ENCODE peak calls at places on chromosomes 5 and 9, in nine cellular contexts. R is HCT116, E is ovary, Y is A549, P is heart left ventricle, Q is sigmoid colon, V is IMR-90, A is GM12891, M is esophagus squamous epithelium. N is an unnamed sample.

GRCh38 chr5:99316484-99316883 is 387.7 kb upstream of the CHD1 start:
- DNase-seq in R (no peak), E (no peak), Y (no peak), P (no peak), Q (no peak), V (no peak), A (no peak), M (no peak), N (no peak)

GRCh38 chr9:3758816-3759576 is 233.2 kb upstream of the RFX3 start:
- DNase-seq in R (no peak), E (no peak), Y (no peak), P (no peak), Q (no peak), V (peak; percentile 37), A (no peak), M (no peak), N (no peak)

GRCh38 chr5:1651250-1651649 is 127.5 kb upstream of the LPCAT1 start:
- DNase-seq in R (no peak), E (no peak), Y (no peak), P (no peak), Q (peak; percentile 29), V (no peak), A (no peak), M (no peak), N (no peak)

GRCh38 chr5:74895906-74896305 is 29.7 kb upstream of the FAM169A start:
- DNase-seq in R (no peak), E (peak; percentile 47), Y (peak; percentile 18), P (peak; percentile 89), Q (no peak), V (peak; percentile 59), A (no peak), M (no peak), N (peak; percentile 96)

GRCh38 chr9:4742246-4742645 is 1.2 kb upstream of the AK3 start:
- DNase-seq in R (no peak), E (no peak), Y (no peak), P (no peak), Q (no peak), V (no peak), A (no peak), M (no peak), N (no peak)

GRCh38 chr5:2753452-2754409 is 2.3 kb upstream of the IRX2 start:
- DNase-seq in R (no peak), E (no peak), Y (no peak), P (no peak), Q (no peak), V (no peak), A (no peak), M (no peak), N (no peak)

GRCh38 chr5:146306838-146307237 is 31.8 kb upstream of the POU4F3 start:
- DNase-seq in R (no peak), E (no peak), Y (no peak), P (no peak), Q (no peak), V (no peak), A (no peak), M (no peak), N (no peak)

GRCh38 chr9:114002271-114002985 is 75.7 kb downstream of the AMBP start:
- DNase-seq in R (no peak), E (peak; percentile 1), Y (no peak), P (no peak), Q (peak; percentile 57), V (no peak), A (no peak), M (no peak), N (peak; percentile 6)

GRCh38 chr5:124872615-124873014 is 126.2 kb upstream of the ZNF608 start:
- DNase-seq in R (no peak), E (no peak), Y (no peak), P (no peak), Q (no peak), V (no peak), A (no peak), M (no peak), N (no peak)

GRCh38 chr9:20618361-20618799 is 3.9 kb downstream of the MLLT3 start:
- DNase-seq in R (no peak), E (no peak), Y (peak; percentile 66), P (peak; percentile 61), Q (no peak), V (peak; percentile 77), A (no peak), M (no peak), N (no peak)

GRCh38 chr9:84926793-84927192 is 257.3 kb downstream of the NTRK2 start:
- DNase-seq in R (no peak), E (no peak), Y (no peak), P (no peak), Q (no peak), V (no peak), A (no peak), M (no peak), N (no peak)

GRCh38 chr9:128099932-128100491 is 27.5 kb downstream of the PTGES2 start:
- DNase-seq in R (no peak), E (no peak), Y (no peak), P (peak; percentile 73), Q (no peak), V (no peak), A (no peak), M (no peak), N (no peak)

GRCh38 chr9:128096614-128097013 is 28.6 kb downstream of the SLC25A25 start:
- DNase-seq in R (no peak), E (no peak), Y (no peak), P (no peak), Q (no peak), V (no peak), A (no peak), M (no peak), N (no peak)

GRCh38 chr9:128098936-128099931 is 28.3 kb downstream of the PTGES2 start:
- DNase-seq in R (no peak), E (peak; percentile 59), Y (no peak), P (peak; percentile 30), Q (no peak), V (no peak), A (no peak), M (no peak), N (no peak)

GRCh38 chr9:128097156-128098016 is 29.4 kb downstream of the SLC25A25 start:
- DNase-seq in R (no peak), E (no peak), Y (no peak), P (no peak), Q (no peak), V (no peak), A (no peak), M (no peak), N (no peak)

GRCh38 chr9:128098017-128098935 is 29.3 kb downstream of the PTGES2 start:
- DNase-seq in R (peak; percentile 92), E (peak; percentile 89), Y (peak; percentile 93), P (peak; percentile 97), Q (peak; percentile 99), V (peak; percentile 98), A (no peak), M (peak; percentile 53), N (peak; percentile 98)
- TF ChIP-seq POLR2A in R (no peak), E (peak; percentile 94), Y (peak; percentile 90), P (peak; percentile 98), Q (peak; percentile 96), V (peak; percentile 99), A (no peak), M (peak; percentile 99), N (peak; percentile 49)

GRCh38 chr5:168683247-168683926 is 104.2 kb upstream of the PANK3 start:
- DNase-seq in R (no peak), E (no peak), Y (no peak), P (no peak), Q (no peak), V (no peak), A (no peak), M (no peak), N (no peak)

GRCh38 chr5:168686837-168687236 is 107.7 kb upstream of the PANK3 start:
- DNase-seq in R (no peak), E (no peak), Y (no peak), P (no peak), Q (no peak), V (no peak), A (no peak), M (no peak), N (no peak)

GRCh38 chr5:168681556-168682183 is 102.5 kb upstream of the PANK3 start:
- DNase-seq in R (no peak), E (peak; percentile 72), Y (no peak), P (peak; percentile 78), Q (no peak), V (peak; percentile 57), A (no peak), M (no peak), N (no peak)

GRCh38 chr5:168685566-168685965 is 106.4 kb upstream of the PANK3 start:
- DNase-seq in R (no peak), E (no peak), Y (no peak), P (no peak), Q (no peak), V (no peak), A (no peak), M (no peak), N (no peak)

GRCh38 chr5:168683927-168684295 is 104.7 kb upstream of the PANK3 start:
- DNase-seq in R (no peak), E (no peak), Y (no peak), P (no peak), Q (no peak), V (no peak), A (no peak), M (no peak), N (no peak)
- TF ChIP-seq POLR2A in R (no peak), E (no peak), Y (no peak), P (no peak), Q (no peak), V (no peak), A (no peak), M (no peak), N (no peak)

GRCh38 chr5:36152324-36153298 is 700 bp downstream of the SKP2 start:
- DNase-seq in R (no peak), E (peak; percentile 25), Y (no peak), P (no peak), Q (no peak), V (peak; percentile 27), A (no peak), M (no peak), N (no peak)

GRCh38 chr5:36150676-36151433 is 832 bp downstream of the LMBRD2 start:
- DNase-seq in R (peak; percentile 19), E (peak; percentile 33), Y (peak; percentile 63), P (peak; percentile 48), Q (no peak), V (peak; percentile 48), A (peak; percentile 12), M (no peak), N (peak; percentile 68)

GRCh38 chr5:36153727-36154126 is 1.8 kb downstream of the SKP2 start:
- DNase-seq in R (no peak), E (no peak), Y (no peak), P (no peak), Q (no peak), V (no peak), A (no peak), M (no peak), N (no peak)

GRCh38 chr5:36153299-36153677 is 1.4 kb downstream of the SKP2 start:
- DNase-seq in R (no peak), E (no peak), Y (no peak), P (no peak), Q (no peak), V (no peak), A (no peak), M (no peak), N (no peak)

GRCh38 chr5:36151434-36152323 is at the start of the genes LMBRD2 and SKP2:
- DNase-seq in R (peak; percentile 92), E (peak; percentile 95), Y (peak; percentile 95), P (peak; percentile 99), Q (peak; percentile 98), V (peak; percentile 98), A (peak; percentile 87), M (peak; percentile 92), N (peak; percentile 100)
- TF ChIP-seq POLR2A in R (peak; percentile 89), E (no peak), Y (peak; percentile 82), P (peak; percentile 73), Q (peak; percentile 19), V (peak; percentile 28), A (peak; percentile 64), M (peak; percentile 79), N (no peak)

GRCh38 chr5:33558489-33558888 is 117.7 kb downstream of the TARS1 start:
- DNase-seq in R (no peak), E (no peak), Y (no peak), P (no peak), Q (no peak), V (no peak), A (no peak), M (no peak), N (no peak)
- TF ChIP-seq POLR2A in R (no peak), E (no peak), Y (no peak), P (no peak), Q (no peak), V (no peak), A (no peak), M (no peak), N (no peak)

N was measured in testis.